ENCODE peak calls at places on chromosomes 2 and 18, in six cellular contexts. A is HFFc6, I is A673, U is body of pancreas, Y is naive B cell, F is posterior vena cava. K is an unnamed sample.

GRCh38 chr2:178829299-178829698 is 22.1 kb upstream of the TTN start:
- DNase-seq in Y (no peak), U (no peak), F (no peak), I (peak; percentile 22), A (no peak), K (peak; percentile 32)

GRCh38 chr2:218393750-218394290 is 5.8 kb upstream of the CTDSP1 start:
- DNase-seq in A (no peak), F (no peak), I (no peak), Y (no peak), U (no peak), K (no peak)

GRCh38 chr18:56593906-56594305 is 44.5 kb downstream of the TXNL1 start:
- DNase-seq in I (no peak), Y (no peak), F (no peak), U (no peak), A (peak; percentile 7), K (no peak)

GRCh38 chr2:237199577-237199976 is 113.9 kb downstream of the COPS8 start:
- DNase-seq in Y (no peak), F (no peak), U (no peak), A (no peak), I (no peak), K (no peak)

GRCh38 chr2:75607988-75608683 is 38.4 kb upstream of the MRPL19 start:
- DNase-seq in Y (no peak), A (no peak), F (no peak), I (peak; percentile 62), U (no peak), K (no peak)

GRCh38 chr2:84388133-84388532 is 70.9 kb downstream of the SUCLG1 start:
- DNase-seq in I (no peak), Y (no peak), F (no peak), U (no peak), A (peak; percentile 43), K (no peak)

GRCh38 chr18:864872-865273 is 39.8 kb upstream of the ADCYAP1 start:
- DNase-seq in Y (peak; percentile 3), F (peak; percentile 88), I (peak; percentile 81), U (peak; percentile 79), A (peak; percentile 45), K (peak; percentile 89)

GRCh38 chr2:23286765-23287155 is 98.2 kb upstream of the KLHL29 start:
- DNase-seq in F (peak; percentile 90), I (no peak), U (peak; percentile 13), Y (no peak), A (peak; percentile 76), K (no peak)

GRCh38 chr2:46460241-46460921 is 19.0 kb upstream of the TMEM247 start:
- DNase-seq in A (no peak), Y (no peak), U (peak; percentile 68), I (no peak), F (no peak), K (no peak)